ENCODE peak calls at places on chromosomes 1 and 21, in eight cellular contexts. Y is CD8-positive, alpha-beta T cell; M is esophagus squamous epithelium; Q is ovary; C is BE2C; S is CD4-positive, CD25-positive, alpha-beta regulatory T cell; W is H9; A is SK-N-MC. F is an unnamed sample.

GRCh38 chr21:38669186-38669585 is 136.5 kb upstream of the ETS2 start:
- DNase-seq in Y (no peak), M (no peak), Q (no peak), C (no peak), S (no peak), W (peak; percentile 33), A (no peak), F (no peak)

GRCh38 chr1:40185951-40186864 is 25.0 kb downstream of the RLF start:
- DNase-seq in Y (no peak), M (no peak), Q (no peak), C (no peak), S (peak; percentile 23), W (no peak), A (no peak), F (no peak)

GRCh38 chr21:44299085-44299457 is 782 bp upstream of the PFKL start:
- DNase-seq in Y (no peak), M (no peak), Q (no peak), C (no peak), S (no peak), W (no peak), A (no peak), F (no peak)

GRCh38 chr1:211469938-211470529 is 21.9 kb downstream of the RD3 start:
- DNase-seq in Y (peak; percentile 19), M (no peak), Q (peak; percentile 86), C (peak; percentile 90), S (no peak), W (peak; percentile 95), A (no peak), F (peak; percentile 17)

GRCh38 chr1:12450831-12451559 is 167.0 kb downstream of the DHRS3 start:
- DNase-seq in Y (no peak), M (no peak), Q (no peak), C (no peak), S (no peak), W (no peak), A (no peak), F (no peak)

GRCh38 chr1:68959631-68960030 is 462.7 kb upstream of the DEPDC1 start:
- DNase-seq in Y (no peak), M (no peak), Q (no peak), C (no peak), S (no peak), W (no peak), A (no peak), F (no peak)

GRCh38 chr1:201561604-201562003 is 22.7 kb downstream of the NAV1 start:
- DNase-seq in Y (no peak), M (no peak), Q (no peak), C (no peak), S (no peak), W (no peak), A (no peak), F (no peak)

GRCh38 chr1:52920791-52921291 is 699 bp downstream of the ECHDC2 start:
- DNase-seq in Y (no peak), M (no peak), Q (peak; percentile 72), C (no peak), S (no peak), W (peak; percentile 46), A (no peak), F (no peak)

GRCh38 chr1:7042322-7043231 is 257.3 kb downstream of the CAMTA1 start:
- DNase-seq in Y (no peak), M (no peak), Q (no peak), C (no peak), S (no peak), W (peak; percentile 43), A (no peak), F (no peak)

GRCh38 chr1:158654079-158654478 is 32.4 kb downstream of the SPTA1 start:
- DNase-seq in Y (no peak), M (no peak), Q (no peak), C (no peak), S (no peak), W (no peak), A (no peak), F (no peak)

GRCh38 chr1:222594789-222595188 is 5.1 kb upstream of the TAF1A start:
- DNase-seq in Y (no peak), M (no peak), Q (no peak), C (no peak), S (no peak), W (no peak), A (no peak), F (no peak)

GRCh38 chr1:77536813-77537212 is 145.6 kb downstream of the ZZZ3 start:
- DNase-seq in Y (no peak), M (no peak), Q (no peak), C (no peak), S (no peak), W (no peak), A (no peak), F (no peak)

GRCh38 chr1:205351984-205352713 is 4.6 kb downstream of the KLHDC8A start:
- DNase-seq in Y (no peak), M (no peak), Q (peak; percentile 90), C (peak; percentile 99), S (no peak), W (peak; percentile 70), A (no peak), F (no peak)

GRCh38 chr21:38439336-38439900 is 58.9 kb downstream of the ERG start:
- DNase-seq in Y (no peak), M (no peak), Q (no peak), C (no peak), S (no peak), W (no peak), A (no peak), F (no peak)

GRCh38 chr1:53992085-53992874 is 25.7 kb downstream of the LDLRAD1 start:
- DNase-seq in Y (no peak), M (no peak), Q (no peak), C (no peak), S (no peak), W (peak; percentile 64), A (no peak), F (no peak)

GRCh38 chr21:27213328-27213727 is 246.4 kb upstream of the ADAMTS5 start:
- DNase-seq in Y (no peak), M (no peak), Q (no peak), C (no peak), S (no peak), W (no peak), A (no peak), F (no peak)

GRCh38 chr1:10694274-10694632 is 102.2 kb downstream of the CASZ1 start:
- DNase-seq in Y (peak; percentile 48), M (no peak), Q (no peak), C (no peak), S (peak; percentile 67), W (peak; percentile 53), A (no peak), F (no peak)

GRCh38 chr1:10308001-10308400 is 90.9 kb upstream of the PGD start:
- DNase-seq in Y (peak; percentile 6), M (no peak), Q (no peak), C (no peak), S (no peak), W (no peak), A (no peak), F (no peak)

GRCh38 chr1:18643154-18644012 is 12.7 kb downstream of the PAX7 start:
- DNase-seq in Y (no peak), M (no peak), Q (no peak), C (no peak), S (no peak), W (peak; percentile 76), A (no peak), F (no peak)

DNA sequence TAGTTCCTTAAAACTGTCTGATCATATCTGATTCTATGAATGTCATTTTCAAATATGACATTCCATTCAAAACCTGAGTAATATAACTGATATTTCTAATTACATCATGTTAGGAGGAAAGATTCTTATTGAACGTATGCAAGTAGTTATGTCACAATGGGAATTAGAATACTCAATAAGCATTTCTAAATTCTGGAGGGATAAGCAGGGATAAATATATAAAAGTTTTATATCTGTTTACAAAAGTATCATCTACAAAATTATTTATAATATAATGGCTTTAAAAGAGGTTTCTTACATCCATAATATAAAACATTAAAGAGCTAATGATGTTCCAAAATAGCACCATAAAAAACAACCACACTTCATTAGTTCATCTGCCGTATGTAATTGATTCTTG is at the start of gene OR14A2:
- DNase-seq in Y (no peak), M (no peak), Q (no peak), C (no peak), S (no peak), W (no peak), A (no peak), F (no peak)
- H3K9me3 ChIP-seq in Y (no peaks in the 10 kb centered on the region), M (no peaks in the 10 kb centered on the region), Q (no peaks in the 10 kb centered on the region), C (no peaks in the 10 kb centered on the region), S (no peaks in the 10 kb centered on the region), W (peaks cover 13% of the 10 kb centered on the region), A (no peaks in the 10 kb centered on the region), F (peaks cover 2% of the 10 kb centered on the region)

GRCh38 chr1:164466001-164466421 is 93.0 kb upstream of the PBX1 start:
- DNase-seq in Y (no peak), M (no peak), Q (no peak), C (no peak), S (no peak), W (no peak), A (peak; percentile 42), F (no peak)

GRCh38 chr1:164470996-164471395 is 88.0 kb upstream of the PBX1 start:
- DNase-seq in Y (no peak), M (no peak), Q (no peak), C (no peak), S (no peak), W (no peak), A (no peak), F (no peak)

GRCh38 chr1:164466429-164466828 is 92.6 kb upstream of the PBX1 start:
- DNase-seq in Y (no peak), M (no peak), Q (no peak), C (no peak), S (no peak), W (no peak), A (no peak), F (no peak)
- H3K9me3 ChIP-seq in Y (no peaks in the 10 kb centered on the region), M (no peaks in the 10 kb centered on the region), Q (no peaks in the 10 kb centered on the region), C (no peaks in the 10 kb centered on the region), S (no peaks in the 10 kb centered on the region), W (no peaks in the 10 kb centered on the region), A (no peaks in the 10 kb centered on the region), F (no peaks in the 10 kb centered on the region)

DNA sequence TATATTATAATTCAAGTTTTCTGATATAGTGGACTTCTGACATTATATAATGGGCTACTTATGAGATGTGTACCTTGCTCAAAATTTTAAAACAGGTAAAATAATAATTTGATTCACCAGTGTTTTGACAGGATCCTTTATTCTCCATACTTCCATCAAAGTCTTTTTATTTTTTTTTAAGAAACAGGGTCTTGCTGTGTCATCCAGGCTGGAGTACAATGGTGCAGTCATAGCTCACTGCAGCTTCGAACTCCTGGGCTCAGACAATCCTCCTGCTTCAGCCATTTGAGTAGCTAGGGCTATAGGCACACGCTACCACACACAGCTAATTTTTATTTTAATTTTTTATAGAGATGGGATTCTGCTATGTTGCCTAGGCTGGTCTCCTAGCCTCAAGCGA is 129.4 kb downstream of the NRDC start:
- DNase-seq in Y (no peak), M (no peak), Q (no peak), C (no peak), S (no peak), W (no peak), A (no peak), F (no peak)
- H3K9me3 ChIP-seq in Y (no peaks in the 10 kb centered on the region), M (no peaks in the 10 kb centered on the region), Q (no peaks in the 10 kb centered on the region), C (no peaks in the 10 kb centered on the region), S (no peaks in the 10 kb centered on the region), W (no peaks in the 10 kb centered on the region), A (no peaks in the 10 kb centered on the region), F (no peaks in the 10 kb centered on the region)

DNA sequence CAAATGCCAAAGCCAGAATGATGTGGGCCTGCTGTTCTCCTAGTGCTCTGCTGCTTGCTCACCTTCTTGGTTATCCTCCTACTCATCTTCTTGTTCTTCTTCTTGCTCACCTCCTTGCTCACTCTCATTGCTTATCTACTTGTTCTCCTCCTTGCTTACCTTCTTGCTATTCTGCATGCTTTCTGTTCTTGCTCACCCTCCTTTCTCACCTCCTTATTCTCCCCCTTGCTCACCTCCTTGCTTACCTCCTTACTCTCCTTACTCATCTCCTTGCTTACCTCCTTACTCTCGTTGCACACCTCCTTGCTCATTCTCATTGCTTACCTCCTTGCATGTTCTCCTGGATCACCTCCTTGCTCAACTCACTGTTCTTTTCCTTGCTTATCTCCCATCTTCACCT is at the start of gene OR14I1:
- DNase-seq in Y (no peak), M (no peak), Q (no peak), C (no peak), S (no peak), W (no peak), A (no peak), F (no peak)
- H3K9me3 ChIP-seq in Y (no peaks in the 10 kb centered on the region), M (no peaks in the 10 kb centered on the region), Q (no peaks in the 10 kb centered on the region), C (no peaks in the 10 kb centered on the region), S (no peaks in the 10 kb centered on the region), W (peaks cover 82% of the 10 kb centered on the region), A (no peaks in the 10 kb centered on the region), F (no peaks in the 10 kb centered on the region)

F was measured in T-helper 17 cell.